ENCODE peak calls at places on chromosome 1, in seven cellular contexts. A is upper lobe of right lung, I is H9, X is heart left ventricle, J is foreskin keratinocyte, L is esophagus muscularis mucosa, T is aorta. Q is an unnamed sample.

GRCh38 chr1:30419831-30420230 is 303.6 kb downstream of the MATN1 start:
- DNase-seq in A (no peak), I (no peak), X (no peak), J (no peak), L (peak), T (peak), Q (no peak)

GRCh38 chr1:3837200-3837599 is 19.8 kb downstream of the CEP104 start:
- DNase-seq in A (no peak), I (no peak), X (no peak), J (no peak), L (no peak), T (no peak), Q (no peak)

GRCh38 chr1:234758851-234759250 is 148.9 kb upstream of the IRF2BP2 start:
- DNase-seq in A (no peak), I (no peak), X (no peak), J (no peak), L (no peak), T (no peak), Q (no peak)

GRCh38 chr1:22414244-22414751 is 37.4 kb upstream of the ZBTB40 start:
- DNase-seq in A (peak), I (no peak), X (no peak), J (no peak), L (no peak), T (no peak), Q (no peak)

GRCh38 chr1:211468595-211468994 is 23.4 kb downstream of the RD3 start:
- DNase-seq in A (no peak), I (no peak), X (no peak), J (no peak), L (no peak), T (no peak), Q (no peak)

GRCh38 chr1:189775343-189775742 is 702.3 kb downstream of the BRINP3 start:
- DNase-seq in A (no peak), I (no peak), X (no peak), J (peak), L (no peak), T (no peak), Q (peak)

GRCh38 chr1:42940851-42941639 is 17.6 kb downstream of the SLC2A1 start:
- DNase-seq in A (no peak), I (peak), X (no peak), J (peak), L (no peak), T (peak), Q (peak)

GRCh38 chr1:18736958-18737357 is 106.3 kb downstream of the PAX7 start:
- DNase-seq in A (peak), I (no peak), X (no peak), J (no peak), L (no peak), T (peak), Q (no peak)

GRCh38 chr1:227315500-227316346 is 2.6 kb downstream of the CDC42BPA start:
- DNase-seq in A (no peak), I (no peak), X (no peak), J (no peak), L (no peak), T (no peak), Q (no peak)

DNA sequence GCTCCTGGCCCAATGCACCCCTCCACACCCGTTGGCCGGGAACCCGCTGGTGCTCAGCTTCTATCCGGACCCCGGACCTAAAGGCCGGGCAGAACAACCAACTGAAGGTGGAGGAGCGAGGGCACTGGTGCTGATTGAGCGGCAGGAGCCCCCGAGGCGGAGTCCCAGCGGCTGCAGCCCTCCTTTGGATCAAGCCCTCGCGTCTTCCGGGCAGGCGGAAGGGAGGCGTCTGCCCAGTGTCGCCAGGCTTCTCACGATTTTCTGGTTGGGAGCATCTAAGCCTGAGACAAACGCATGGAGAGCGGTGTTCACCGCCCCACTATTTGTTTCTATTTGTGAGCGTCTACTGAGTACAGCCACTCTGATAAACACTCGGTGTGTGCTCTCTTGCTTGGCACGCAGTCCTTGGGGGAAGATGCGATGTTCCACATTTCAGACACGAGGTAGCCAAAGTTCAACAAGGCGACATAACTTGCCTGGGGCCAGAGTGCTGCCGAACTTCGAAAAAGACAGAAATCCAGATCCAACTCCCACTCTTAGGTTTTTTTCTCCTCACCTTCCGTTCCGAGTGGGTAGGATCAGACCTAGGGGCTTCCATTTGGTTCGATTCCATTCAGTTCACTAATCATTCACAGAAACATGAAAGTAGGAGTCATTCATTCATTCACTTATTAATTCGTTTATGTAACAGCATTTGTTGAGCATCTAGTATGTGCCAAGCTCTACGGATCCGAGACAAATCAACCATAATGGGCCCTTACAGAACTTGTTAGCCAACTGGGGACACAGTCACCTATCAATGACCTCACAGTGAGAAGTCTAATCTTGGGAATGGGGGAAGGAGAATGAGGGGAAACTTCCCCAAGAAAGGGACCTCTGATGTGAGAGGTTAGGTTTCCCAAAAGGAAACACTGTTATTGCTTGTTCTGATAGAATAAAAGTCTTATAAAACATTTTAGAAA is 4.9 kb upstream of the DMRTA2 start:
- DNase-seq in A (no peak), I (peak), X (no peak), J (no peak), L (no peak), T (peak), Q (no peak)
- H3K27ac ChIP-seq in A (no peak), I (no peak), X (no peak), J (no peak), L (no peak), T (no peak), Q (no peak)

DNA sequence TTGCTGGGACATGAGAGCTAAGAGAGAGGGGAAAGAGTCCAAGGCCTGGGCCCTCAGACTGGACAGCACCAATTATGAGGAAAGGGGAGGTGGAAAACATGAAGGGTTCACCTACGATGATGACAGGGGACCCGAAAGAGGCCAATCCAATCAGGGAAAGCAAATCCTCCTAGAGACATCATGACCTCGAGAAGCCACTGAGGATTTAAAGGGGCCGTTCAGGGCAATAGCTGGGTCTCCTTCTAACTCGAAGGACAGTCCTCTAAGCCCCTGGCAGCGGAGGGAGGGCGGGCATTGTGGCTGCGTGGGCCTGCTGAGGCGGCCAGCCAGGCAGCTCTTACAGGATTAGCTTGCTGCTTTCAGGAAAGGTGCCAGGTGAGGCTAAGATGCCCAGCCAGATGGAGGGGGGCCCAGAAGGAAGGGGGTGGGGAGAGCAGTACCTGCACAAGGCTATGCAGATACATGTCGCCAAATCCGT is 7.4 kb downstream of the MEF2D start:
- DNase-seq in A (peak), I (no peak), X (peak), J (no peak), L (no peak), T (no peak), Q (no peak)
- H3K27ac ChIP-seq in A (no peak), I (no peak), X (peak), J (no peak), L (peak), T (peak), Q (no peak)

GRCh38 chr1:200027264-200027823 is at the start of gene NR5A2:
- DNase-seq in A (no peak), I (no peak), X (no peak), J (no peak), L (no peak), T (no peak), Q (no peak)

GRCh38 chr1:200021537-200022238 is 5.8 kb upstream of the NR5A2 start:
- DNase-seq in A (no peak), I (no peak), X (no peak), J (no peak), L (no peak), T (no peak), Q (no peak)

DNA sequence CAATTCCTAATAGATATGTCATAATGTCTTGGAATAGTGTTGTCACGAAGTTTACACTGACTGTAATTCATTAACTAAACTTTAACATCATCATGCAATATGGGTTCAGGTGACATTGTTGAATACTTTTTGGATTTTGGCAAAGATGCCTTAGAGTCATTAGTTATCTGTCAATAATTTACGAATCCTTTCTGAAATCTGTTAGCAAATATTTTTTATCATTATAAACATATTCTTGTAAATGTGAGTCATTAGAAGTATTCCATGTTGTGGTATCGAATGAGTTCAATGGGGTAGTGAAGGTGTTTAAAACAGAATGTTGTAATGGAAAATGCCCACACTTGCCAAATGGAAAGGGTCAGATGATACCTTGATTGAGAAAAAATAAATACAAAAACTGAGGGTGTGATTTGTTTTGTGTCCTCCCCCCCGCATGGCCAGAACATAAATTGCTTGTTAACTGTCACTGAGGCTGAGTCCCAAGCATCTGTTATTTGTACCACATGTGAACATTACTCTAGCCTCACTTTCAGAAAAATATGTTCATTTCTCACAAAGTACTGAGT is 5.2 kb upstream of the NR5A2 start:
- DNase-seq in A (no peak), I (no peak), X (no peak), J (no peak), L (peak), T (no peak), Q (no peak)
- H3K27ac ChIP-seq in A (no peak), I (no peak), X (no peak), J (no peak), L (no peak), T (no peak), Q (no peak)

GRCh38 chr1:66506393-66506687 is 27.6 kb upstream of the SGIP1 start:
- DNase-seq in A (no peak), I (no peak), X (no peak), J (no peak), L (no peak), T (no peak), Q (no peak)
- H3K27ac ChIP-seq in A (no peak), I (no peak), X (no peak), J (no peak), L (no peak), T (no peak), Q (no peak)

GRCh38 chr1:12479311-12479710 is 138.7 kb downstream of the DHRS3 start:
- DNase-seq in A (no peak), I (no peak), X (no peak), J (no peak), L (no peak), T (no peak), Q (no peak)

GRCh38 chr1:12480031-12480430 is 138.0 kb downstream of the DHRS3 start:
- DNase-seq in A (no peak), I (no peak), X (no peak), J (no peak), L (no peak), T (no peak), Q (no peak)

GRCh38 chr1:12477301-12477700 is 140.7 kb downstream of the DHRS3 start:
- DNase-seq in A (no peak), I (no peak), X (no peak), J (no peak), L (no peak), T (no peak), Q (no peak)

GRCh38 chr1:12478612-12478985 is 139.4 kb downstream of the DHRS3 start:
- DNase-seq in A (no peak), I (no peak), X (no peak), J (no peak), L (no peak), T (no peak), Q (no peak)

DNA sequence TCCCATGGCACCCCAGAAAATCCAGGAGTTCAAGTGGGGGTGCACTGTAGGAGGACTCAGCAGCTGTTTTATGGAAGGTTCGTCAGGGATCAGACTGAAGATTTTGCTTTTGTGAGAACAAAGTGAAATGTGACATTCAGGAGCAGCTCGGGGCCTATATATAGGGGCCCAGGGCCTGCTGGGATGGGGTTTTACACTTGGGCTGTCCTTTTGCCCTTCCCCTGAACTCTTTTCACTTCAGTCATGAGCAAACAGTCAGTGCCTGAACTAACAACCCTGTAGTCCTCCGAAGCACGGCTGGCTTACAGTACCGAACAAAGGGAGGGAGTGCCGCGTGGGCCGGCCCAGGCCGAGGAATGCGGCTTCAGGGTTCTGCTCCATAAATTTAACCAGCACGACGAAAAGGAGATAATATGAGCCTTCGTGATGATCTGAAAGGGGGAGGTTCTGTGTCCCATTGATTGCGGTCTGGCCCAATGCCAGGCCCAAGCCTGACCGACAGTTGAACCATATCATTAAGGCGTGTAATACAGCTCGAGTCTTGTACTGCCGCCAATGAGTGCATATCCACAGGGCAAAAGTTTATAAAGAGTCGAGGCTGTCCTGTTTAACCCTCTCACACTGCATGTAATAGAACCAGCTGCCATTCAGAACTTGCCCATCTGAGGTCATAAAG is 139.9 kb downstream of the DHRS3 start:
- DNase-seq in A (peak), I (no peak), X (peak), J (peak), L (no peak), T (peak), Q (peak)
- H3K27ac ChIP-seq in A (peak), I (no peak), X (peak), J (no peak), L (peak), T (no peak), Q (peak)

DNA sequence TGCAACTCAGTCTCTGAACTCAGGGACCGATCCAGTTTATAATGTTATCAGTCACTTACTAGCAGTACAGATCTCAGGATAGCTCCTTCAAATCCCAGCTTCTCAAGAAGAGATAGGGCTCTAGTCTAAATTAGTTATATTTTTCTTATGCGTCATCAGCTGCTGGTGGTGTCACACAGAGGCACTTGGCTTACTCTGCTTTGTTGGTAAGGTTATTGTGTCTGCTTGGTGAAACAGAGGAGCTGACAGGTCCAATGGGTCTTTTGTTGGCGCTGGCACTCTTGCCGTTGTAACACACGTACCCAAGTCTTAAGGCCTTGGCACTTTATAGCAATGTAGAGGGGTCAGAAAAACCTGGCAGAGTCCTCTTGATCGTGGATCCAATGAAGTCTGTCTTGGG is 12.2 kb downstream of the TOR1AIP2 start:
- DNase-seq in A (no peak), I (no peak), X (no peak), J (no peak), L (no peak), T (no peak), Q (no peak)
- H3K27ac ChIP-seq in A (no peak), I (no peak), X (no peak), J (no peak), L (no peak), T (no peak), Q (no peak)

DNA sequence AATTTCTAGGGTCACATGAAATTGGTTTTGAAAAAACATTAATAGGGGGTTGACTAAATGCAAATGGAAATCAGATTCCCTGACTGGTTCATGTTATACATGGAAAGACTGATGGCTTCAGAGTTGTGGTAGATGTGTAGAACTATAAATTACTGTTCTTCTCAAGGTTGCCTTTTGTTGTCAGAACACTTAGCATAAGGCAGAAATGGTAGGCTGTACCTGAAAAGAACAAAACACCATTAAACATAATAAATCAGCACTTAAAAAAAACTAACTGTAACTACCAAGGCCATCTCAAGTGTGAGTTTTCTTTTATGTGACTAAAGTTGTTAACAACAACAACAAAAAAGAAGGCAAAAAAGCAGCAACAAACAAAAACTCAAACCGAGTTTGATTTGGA is 111.8 kb downstream of the RPS6KC1 start:
- DNase-seq in A (no peak), I (no peak), X (no peak), J (no peak), L (no peak), T (no peak), Q (no peak)
- H3K27ac ChIP-seq in A (no peak), I (no peak), X (no peak), J (no peak), L (no peak), T (no peak), Q (no peak)

DNA sequence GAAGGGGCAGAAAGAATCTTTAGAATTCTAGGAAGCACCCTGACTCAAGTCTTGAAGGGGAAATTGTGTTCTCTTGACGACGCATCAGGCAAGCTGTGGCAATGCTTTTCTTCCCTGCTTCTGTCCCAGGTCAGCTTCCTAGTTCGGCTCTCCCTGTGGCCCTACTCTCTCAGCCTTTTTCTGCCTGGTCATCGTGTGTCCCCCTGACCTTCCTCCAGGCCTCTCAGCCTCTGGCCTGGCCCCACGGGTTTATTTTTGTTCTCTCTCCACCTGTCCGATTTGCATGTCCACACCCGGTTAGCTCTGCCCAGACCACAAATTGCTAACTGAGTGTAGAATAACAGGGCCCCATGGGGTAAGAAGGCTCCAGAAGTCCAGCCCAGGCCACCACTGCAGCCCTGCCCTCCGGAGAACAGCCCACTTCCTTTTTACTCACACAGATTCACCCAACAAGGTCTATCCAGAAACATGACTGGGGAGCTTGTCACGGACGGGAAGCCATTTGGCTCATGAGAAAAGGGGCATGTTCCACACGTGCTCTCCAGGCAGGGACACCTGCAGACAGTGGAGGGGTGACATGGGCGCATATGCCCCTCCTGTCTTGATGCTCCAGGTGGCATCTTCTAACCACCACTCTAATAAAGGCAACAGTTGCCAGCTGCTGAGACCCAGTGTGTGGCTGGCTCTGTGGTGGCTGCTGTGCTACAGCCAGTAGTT is 9.8 kb downstream of the KCNN3 start:
- DNase-seq in A (no peak), I (no peak), X (no peak), J (no peak), L (no peak), T (no peak), Q (no peak)
- H3K27ac ChIP-seq in A (peak), I (no peak), X (no peak), J (no peak), L (no peak), T (no peak), Q (no peak)

Q was measured in epithelial cell of prostate.